ENCODE peak calls at places on chromosomes 16 and 17, in ten cellular contexts. R, G, Y, E, D, U, T, P, X and Q are unnamed samples.

GRCh38 chr17:27541326-27542023 is 85.2 kb downstream of the KSR1 start:
- DNase-seq in R (no peak), G (no peak), Y (no peak), E (no peak), D (no peak), U (no peak), T (no peak), P (no peak), X (no peak), Q (peak; percentile 66)

GRCh38 chr17:19748807-19749193 is 702 bp upstream of the ALDH3A1 start:
- DNase-seq in R (no peak), G (no peak), Y (no peak), E (no peak), D (no peak), U (no peak), T (no peak), P (no peak), X (no peak), Q (no peak)

GRCh38 chr17:46890638-46891037 is 32.3 kb upstream of the GOSR2 start:
- DNase-seq in R (no peak), G (no peak), Y (no peak), E (no peak), D (no peak), U (no peak), T (no peak), P (no peak), X (no peak), Q (no peak)

GRCh38 chr17:4584125-4584834 is at the start of gene SMTNL2:
- DNase-seq in R (no peak), G (peak; percentile 22), Y (no peak), E (no peak), D (no peak), U (peak; percentile 41), T (no peak), P (no peak), X (no peak), Q (no peak)

GRCh38 chr17:42989726-42990652 is 8.2 kb upstream of the RPL27 start:
- DNase-seq in R (no peak), G (no peak), Y (peak; percentile 76), E (no peak), D (no peak), U (no peak), T (no peak), P (no peak), X (peak; percentile 75), Q (peak; percentile 35)

GRCh38 chr17:59893617-59894100 is 738 bp downstream of the RPS6KB1 start:
- DNase-seq in R (peak; percentile 38), G (peak; percentile 52), Y (peak; percentile 25), E (no peak), D (peak; percentile 18), U (no peak), T (no peak), P (peak; percentile 23), X (peak; percentile 23), Q (peak; percentile 32)

GRCh38 chr17:19933633-19934032 is 44.0 kb downstream of the AKAP10 start:
- DNase-seq in R (no peak), G (no peak), Y (no peak), E (no peak), D (no peak), U (no peak), T (no peak), P (no peak), X (no peak), Q (no peak)

GRCh38 chr17:13002761-13003453 is 14.9 kb downstream of the ELAC2 start:
- DNase-seq in R (peak; percentile 73), G (peak; percentile 80), Y (peak; percentile 82), E (peak; percentile 40), D (peak; percentile 79), U (no peak), T (peak; percentile 76), P (peak; percentile 77), X (peak; percentile 60), Q (peak; percentile 78)

GRCh38 chr17:51527230-51527982 is 267.1 kb downstream of the UTP18 start:
- DNase-seq in R (no peak), G (no peak), Y (no peak), E (no peak), D (no peak), U (no peak), T (no peak), P (no peak), X (no peak), Q (no peak)

GRCh38 chr17:12727076-12727750 is 61.5 kb downstream of the MYOCD start:
- DNase-seq in R (peak; percentile 89), G (no peak), Y (peak; percentile 53), E (no peak), D (peak; percentile 90), U (no peak), T (no peak), P (peak; percentile 5), X (no peak), Q (peak; percentile 29)

GRCh38 chr17:49890077-49890821 is 42.4 kb upstream of the TAC4 start:
- DNase-seq in R (peak; percentile 6), G (no peak), Y (no peak), E (no peak), D (no peak), U (no peak), T (no peak), P (no peak), X (no peak), Q (no peak)

GRCh38 chr16:397135-397661 is at the start of gene NME4:
- DNase-seq in R (no peak), G (peak; percentile 71), Y (peak; percentile 9), E (no peak), D (no peak), U (no peak), T (no peak), P (no peak), X (no peak), Q (no peak)

GRCh38 chr16:88383401-88384221 is 852 bp downstream of the ZNF469 start:
- DNase-seq in R (peak; percentile 69), G (no peak), Y (peak; percentile 50), E (no peak), D (peak; percentile 58), U (peak; percentile 49), T (peak; percentile 53), P (peak; percentile 55), X (no peak), Q (no peak)

GRCh38 chr17:37661372-37662014 is 18.2 kb upstream of the DDX52 start:
- DNase-seq in R (no peak), G (no peak), Y (no peak), E (no peak), D (no peak), U (no peak), T (no peak), P (no peak), X (no peak), Q (no peak)
- TF ChIP-seq CTCF in R (no peak), G (no peak), Y (no peak), E (no peak), D (no peak), U (no peak), T (no peak), P (peak; percentile 8), X (no peak), Q (no peak)

GRCh38 chr16:85027968-85028637 is 508 bp downstream of the KIAA0513 start:
- DNase-seq in R (no peak), G (no peak), Y (no peak), E (no peak), D (no peak), U (no peak), T (no peak), P (no peak), X (no peak), Q (no peak)
- TF ChIP-seq CTCF in R (peak; percentile 19), G (no peak), Y (no peak), E (peak; percentile 30), D (peak; percentile 14), U (no peak), T (peak; percentile 42), P (peak; percentile 37), X (no peak), Q (no peak)

GRCh38 chr17:44776628-44777393 is 18.0 kb downstream of the ADAM11 start:
- DNase-seq in R (no peak), G (no peak), Y (no peak), E (no peak), D (no peak), U (no peak), T (no peak), P (no peak), X (no peak), Q (no peak)

GRCh38 chr17:44775838-44776621 is 17.2 kb downstream of the ADAM11 start:
- DNase-seq in R (no peak), G (no peak), Y (no peak), E (no peak), D (no peak), U (no peak), T (peak; percentile 72), P (no peak), X (no peak), Q (peak; percentile 11)

GRCh38 chr17:44773140-44773539 is 14.4 kb downstream of the ADAM11 start:
- DNase-seq in R (no peak), G (no peak), Y (no peak), E (no peak), D (no peak), U (no peak), T (no peak), P (no peak), X (no peak), Q (no peak)

GRCh38 chr17:44774271-44775135 is 15.7 kb downstream of the ADAM11 start:
- DNase-seq in R (peak; percentile 65), G (peak; percentile 89), Y (peak; percentile 73), E (no peak), D (peak; percentile 63), U (peak; percentile 87), T (peak; percentile 92), P (peak; percentile 63), X (peak; percentile 94), Q (peak; percentile 89)

GRCh38 chr17:44775136-44775837 is 16.5 kb downstream of the ADAM11 start:
- DNase-seq in R (peak; percentile 97), G (peak; percentile 97), Y (peak; percentile 98), E (peak; percentile 81), D (peak; percentile 96), U (peak; percentile 98), T (peak; percentile 98), P (peak; percentile 98), X (peak; percentile 99), Q (peak; percentile 99)
- TF ChIP-seq CTCF in R (no peak), G (no peak), Y (no peak), E (no peak), D (no peak), U (peak; percentile 3), T (peak; percentile 11), P (no peak), X (peak; percentile 75), Q (no peak)

GRCh38 chr17:65097110-65097509 is 40.1 kb upstream of the RGS9 start:
- DNase-seq in R (no peak), G (no peak), Y (no peak), E (no peak), D (no peak), U (no peak), T (no peak), P (no peak), X (no peak), Q (no peak)

GRCh38 chr17:65092262-65092661 is 35.7 kb upstream of the GNA13 start:
- DNase-seq in R (peak; percentile 66), G (no peak), Y (peak; percentile 54), E (no peak), D (peak; percentile 28), U (no peak), T (no peak), P (no peak), X (no peak), Q (no peak)

GRCh38 chr17:65095465-65095864 is 38.9 kb upstream of the GNA13 start:
- DNase-seq in R (no peak), G (no peak), Y (no peak), E (no peak), D (no peak), U (no peak), T (no peak), P (no peak), X (no peak), Q (no peak)

GRCh38 chr17:65088621-65089385 is 32.3 kb upstream of the GNA13 start:
- DNase-seq in R (no peak), G (no peak), Y (no peak), E (no peak), D (no peak), U (no peak), T (no peak), P (no peak), X (no peak), Q (peak; percentile 30)

GRCh38 chr17:65093930-65094329 is 37.4 kb upstream of the GNA13 start:
- DNase-seq in R (no peak), G (no peak), Y (no peak), E (no peak), D (no peak), U (no peak), T (no peak), P (no peak), X (no peak), Q (no peak)
- TF ChIP-seq CTCF in R (peak; percentile 29), G (no peak), Y (no peak), E (peak; percentile 15), D (no peak), U (no peak), T (no peak), P (peak; percentile 26), X (no peak), Q (no peak)